ENCODE peak calls at places on chromosomes 16 and 17, in eight cellular contexts. One of them, this sample, is unnamed.

GRCh38 chr16:28491080-28491969 is 549 bp downstream of the CLN3 start:
- DNase-seq in NCI-H1105 treated with DMSO at 0.1 percent for 48 hours: peak
- DNase-seq in stimulated activated CD8-positive, alpha-beta memory T cell treated with anti-CD3 and anti-CD28 coated beads, Interleukin-15, amount 100 ng/mL, for 24 hours: no peak
- DNase-seq in right cardiac atrium: peak
- DNase-seq in NCI-H2029: no peak
- DNase-seq in naive thymus-derived CD8-positive, alpha-beta T cell: no peak
- DNase-seq in ecto neural progenitor cell: peak
- DNase-seq in effector CD4-positive, alpha-beta T cell: no peak
- DNase-seq in this sample: no peak

GRCh38 chr17:57406131-57406980 is 150.0 kb downstream of the MSI2 start:
- DNase-seq in effector CD4-positive, alpha-beta T cell: no peak
- DNase-seq in NCI-H1105 treated with DMSO at 0.1 percent for 48 hours: no peak
- DNase-seq in naive thymus-derived CD8-positive, alpha-beta T cell: no peak
- DNase-seq in stimulated activated CD8-positive, alpha-beta memory T cell treated with anti-CD3 and anti-CD28 coated beads, Interleukin-15, amount 100 ng/mL, for 24 hours: no peak
- DNase-seq in right cardiac atrium: peak
- DNase-seq in NCI-H2029: no peak
- DNase-seq in ecto neural progenitor cell: peak
- DNase-seq in this sample: no peak

GRCh38 chr17:17151055-17151454 is 55.1 kb downstream of the PLD6 start:
- DNase-seq in stimulated activated CD8-positive, alpha-beta memory T cell treated with anti-CD3 and anti-CD28 coated beads, Interleukin-15, amount 100 ng/mL, for 24 hours: no peak
- DNase-seq in NCI-H2029: no peak
- DNase-seq in effector CD4-positive, alpha-beta T cell: no peak
- DNase-seq in naive thymus-derived CD8-positive, alpha-beta T cell: no peak
- DNase-seq in NCI-H1105 treated with DMSO at 0.1 percent for 48 hours: no peak
- DNase-seq in right cardiac atrium: no peak
- DNase-seq in ecto neural progenitor cell: no peak
- DNase-seq in this sample: no peak

GRCh38 chr17:36133629-36134259 is 30.1 kb downstream of the CCL4 start:
- DNase-seq in effector CD4-positive, alpha-beta T cell: no peak
- DNase-seq in NCI-H2029: no peak
- DNase-seq in NCI-H1105 treated with DMSO at 0.1 percent for 48 hours: peak
- DNase-seq in right cardiac atrium: no peak
- DNase-seq in naive thymus-derived CD8-positive, alpha-beta T cell: no peak
- DNase-seq in stimulated activated CD8-positive, alpha-beta memory T cell treated with anti-CD3 and anti-CD28 coated beads, Interleukin-15, amount 100 ng/mL, for 24 hours: no peak
- DNase-seq in ecto neural progenitor cell: no peak
- DNase-seq in this sample: no peak

GRCh38 chr16:1700246-1700645 is 5.7 kb upstream of the MAPK8IP3 start:
- DNase-seq in NCI-H1105 treated with DMSO at 0.1 percent for 48 hours: no peak
- DNase-seq in naive thymus-derived CD8-positive, alpha-beta T cell: no peak
- DNase-seq in NCI-H2029: no peak
- DNase-seq in ecto neural progenitor cell: no peak
- DNase-seq in effector CD4-positive, alpha-beta T cell: no peak
- DNase-seq in right cardiac atrium: no peak
- DNase-seq in stimulated activated CD8-positive, alpha-beta memory T cell treated with anti-CD3 and anti-CD28 coated beads, Interleukin-15, amount 100 ng/mL, for 24 hours: no peak
- DNase-seq in this sample: no peak

GRCh38 chr17:7589891-7590611 is at the start of gene SOX15:
- DNase-seq in right cardiac atrium: no peak
- DNase-seq in NCI-H2029: no peak
- DNase-seq in stimulated activated CD8-positive, alpha-beta memory T cell treated with anti-CD3 and anti-CD28 coated beads, Interleukin-15, amount 100 ng/mL, for 24 hours: no peak
- DNase-seq in effector CD4-positive, alpha-beta T cell: no peak
- DNase-seq in ecto neural progenitor cell: peak
- DNase-seq in NCI-H1105 treated with DMSO at 0.1 percent for 48 hours: peak
- DNase-seq in naive thymus-derived CD8-positive, alpha-beta T cell: no peak
- DNase-seq in this sample: no peak

GRCh38 chr17:59333845-59334244 is 2.4 kb downstream of the YPEL2 start:
- DNase-seq in NCI-H1105 treated with DMSO at 0.1 percent for 48 hours: no peak
- DNase-seq in right cardiac atrium: no peak
- DNase-seq in ecto neural progenitor cell: no peak
- DNase-seq in naive thymus-derived CD8-positive, alpha-beta T cell: no peak
- DNase-seq in NCI-H2029: no peak
- DNase-seq in stimulated activated CD8-positive, alpha-beta memory T cell treated with anti-CD3 and anti-CD28 coated beads, Interleukin-15, amount 100 ng/mL, for 24 hours: no peak
- DNase-seq in effector CD4-positive, alpha-beta T cell: no peak
- DNase-seq in this sample: no peak

GRCh38 chr17:14398766-14399165 is 97.9 kb downstream of the HS3ST3B1 start:
- DNase-seq in stimulated activated CD8-positive, alpha-beta memory T cell treated with anti-CD3 and anti-CD28 coated beads, Interleukin-15, amount 100 ng/mL, for 24 hours: no peak
- DNase-seq in naive thymus-derived CD8-positive, alpha-beta T cell: no peak
- DNase-seq in NCI-H1105 treated with DMSO at 0.1 percent for 48 hours: no peak
- DNase-seq in ecto neural progenitor cell: no peak
- DNase-seq in effector CD4-positive, alpha-beta T cell: no peak
- DNase-seq in NCI-H2029: no peak
- DNase-seq in right cardiac atrium: no peak
- DNase-seq in this sample: no peak

GRCh38 chr16:88772871-88773811 is 11.9 kb downstream of the PIEZO1 start:
- DNase-seq in NCI-H2029: no peak
- DNase-seq in ecto neural progenitor cell: no peak
- DNase-seq in stimulated activated CD8-positive, alpha-beta memory T cell treated with anti-CD3 and anti-CD28 coated beads, Interleukin-15, amount 100 ng/mL, for 24 hours: no peak
- DNase-seq in effector CD4-positive, alpha-beta T cell: no peak
- DNase-seq in right cardiac atrium: peak
- DNase-seq in NCI-H1105 treated with DMSO at 0.1 percent for 48 hours: no peak
- DNase-seq in naive thymus-derived CD8-positive, alpha-beta T cell: no peak
- DNase-seq in this sample: no peak

GRCh38 chr17:77654296-77654695 is 304.2 kb upstream of the TNRC6C start:
- DNase-seq in ecto neural progenitor cell: no peak
- DNase-seq in effector CD4-positive, alpha-beta T cell: no peak
- DNase-seq in naive thymus-derived CD8-positive, alpha-beta T cell: no peak
- DNase-seq in right cardiac atrium: no peak
- DNase-seq in NCI-H1105 treated with DMSO at 0.1 percent for 48 hours: no peak
- DNase-seq in stimulated activated CD8-positive, alpha-beta memory T cell treated with anti-CD3 and anti-CD28 coated beads, Interleukin-15, amount 100 ng/mL, for 24 hours: no peak
- DNase-seq in NCI-H2029: no peak
- DNase-seq in this sample: no peak

GRCh38 chr17:44867841-44868240 is 20.2 kb downstream of the HIGD1B start:
- DNase-seq in right cardiac atrium: no peak
- DNase-seq in NCI-H1105 treated with DMSO at 0.1 percent for 48 hours: no peak
- DNase-seq in stimulated activated CD8-positive, alpha-beta memory T cell treated with anti-CD3 and anti-CD28 coated beads, Interleukin-15, amount 100 ng/mL, for 24 hours: no peak
- DNase-seq in naive thymus-derived CD8-positive, alpha-beta T cell: no peak
- DNase-seq in ecto neural progenitor cell: no peak
- DNase-seq in NCI-H2029: no peak
- DNase-seq in effector CD4-positive, alpha-beta T cell: no peak
- DNase-seq in this sample: no peak

GRCh38 chr17:59353936-59354755 is 22.7 kb downstream of the YPEL2 start:
- DNase-seq in ecto neural progenitor cell: no peak
- DNase-seq in right cardiac atrium: no peak
- DNase-seq in naive thymus-derived CD8-positive, alpha-beta T cell: no peak
- DNase-seq in NCI-H1105 treated with DMSO at 0.1 percent for 48 hours: no peak
- DNase-seq in effector CD4-positive, alpha-beta T cell: no peak
- DNase-seq in stimulated activated CD8-positive, alpha-beta memory T cell treated with anti-CD3 and anti-CD28 coated beads, Interleukin-15, amount 100 ng/mL, for 24 hours: no peak
- DNase-seq in NCI-H2029: no peak
- DNase-seq in this sample: no peak

GRCh38 chr17:8675306-8675705 is 44.8 kb upstream of the MYH10 start:
- DNase-seq in NCI-H1105 treated with DMSO at 0.1 percent for 48 hours: no peak
- DNase-seq in stimulated activated CD8-positive, alpha-beta memory T cell treated with anti-CD3 and anti-CD28 coated beads, Interleukin-15, amount 100 ng/mL, for 24 hours: no peak
- DNase-seq in effector CD4-positive, alpha-beta T cell: no peak
- DNase-seq in right cardiac atrium: peak
- DNase-seq in naive thymus-derived CD8-positive, alpha-beta T cell: no peak
- DNase-seq in NCI-H2029: no peak
- DNase-seq in ecto neural progenitor cell: no peak
- DNase-seq in this sample: no peak

GRCh38 chr17:752620-753219 is 656 bp upstream of the GEMIN4 start:
- DNase-seq in stimulated activated CD8-positive, alpha-beta memory T cell treated with anti-CD3 and anti-CD28 coated beads, Interleukin-15, amount 100 ng/mL, for 24 hours: peak
- DNase-seq in NCI-H2029: peak
- DNase-seq in ecto neural progenitor cell: no peak
- DNase-seq in right cardiac atrium: peak
- DNase-seq in effector CD4-positive, alpha-beta T cell: no peak
- DNase-seq in naive thymus-derived CD8-positive, alpha-beta T cell: no peak
- DNase-seq in NCI-H1105 treated with DMSO at 0.1 percent for 48 hours: peak
- DNase-seq in this sample: no peak

GRCh38 chr16:52976539-52977167 is 76.0 kb downstream of the CHD9NB start:
- DNase-seq in effector CD4-positive, alpha-beta T cell: no peak
- DNase-seq in stimulated activated CD8-positive, alpha-beta memory T cell treated with anti-CD3 and anti-CD28 coated beads, Interleukin-15, amount 100 ng/mL, for 24 hours: no peak
- DNase-seq in right cardiac atrium: no peak
- DNase-seq in ecto neural progenitor cell: no peak
- DNase-seq in NCI-H2029: no peak
- DNase-seq in naive thymus-derived CD8-positive, alpha-beta T cell: no peak
- DNase-seq in NCI-H1105 treated with DMSO at 0.1 percent for 48 hours: no peak
- DNase-seq in this sample: no peak

GRCh38 chr17:35021520-35022380 is 41.4 kb downstream of the LIG3 start:
- DNase-seq in NCI-H1105 treated with DMSO at 0.1 percent for 48 hours: no peak
- DNase-seq in stimulated activated CD8-positive, alpha-beta memory T cell treated with anti-CD3 and anti-CD28 coated beads, Interleukin-15, amount 100 ng/mL, for 24 hours: no peak
- DNase-seq in ecto neural progenitor cell: no peak
- DNase-seq in right cardiac atrium: no peak
- DNase-seq in effector CD4-positive, alpha-beta T cell: no peak
- DNase-seq in NCI-H2029: no peak
- DNase-seq in naive thymus-derived CD8-positive, alpha-beta T cell: no peak
- DNase-seq in this sample: no peak

GRCh38 chr17:13253746-13254410 is 236.1 kb upstream of the ELAC2 start:
- DNase-seq in right cardiac atrium: no peak
- DNase-seq in naive thymus-derived CD8-positive, alpha-beta T cell: no peak
- DNase-seq in stimulated activated CD8-positive, alpha-beta memory T cell treated with anti-CD3 and anti-CD28 coated beads, Interleukin-15, amount 100 ng/mL, for 24 hours: no peak
- DNase-seq in NCI-H1105 treated with DMSO at 0.1 percent for 48 hours: no peak
- DNase-seq in NCI-H2029: no peak
- DNase-seq in effector CD4-positive, alpha-beta T cell: no peak
- DNase-seq in ecto neural progenitor cell: no peak
- DNase-seq in this sample: no peak